ENCODE peak calls at places on chromosomes 3 and 15, in nine cellular contexts. X, M, B, Z, F, I, G, E and K are unnamed samples.

GRCh38 chr3:108602249-108602934 is 12.9 kb downstream of the DZIP3 start:
- DNase-seq in X (no peak), M (peak), B (peak), Z (no peak), F (no peak), I (no peak), G (peak), E (no peak), K (no peak)

GRCh38 chr3:150786791-150787190 is 23.8 kb upstream of the SIAH2 start:
- DNase-seq in X (no peak), M (no peak), B (peak), Z (no peak), F (no peak), I (no peak), G (no peak), E (no peak), K (no peak)

GRCh38 chr15:70863450-70864218 is 9.7 kb upstream of the LARP6 start:
- DNase-seq in X (no peak), M (no peak), B (peak), Z (no peak), F (peak), I (peak), G (peak), E (no peak), K (no peak)

GRCh38 chr15:34987623-34987981 is 485 bp downstream of the ZNF770 start:
- DNase-seq in X (no peak), M (no peak), B (no peak), Z (no peak), F (no peak), I (no peak), G (no peak), E (no peak), K (no peak)

GRCh38 chr3:130838898-130839572 is 54.8 kb upstream of the ATP2C1 start:
- DNase-seq in X (no peak), M (no peak), B (no peak), Z (no peak), F (no peak), I (no peak), G (peak), E (no peak), K (no peak)

GRCh38 chr15:72033711-72034110 is 84.2 kb downstream of the MYO9A start:
- DNase-seq in X (no peak), M (no peak), B (peak), Z (no peak), F (peak), I (peak), G (peak), E (no peak), K (no peak)

GRCh38 chr3:89306535-89306934 is 199.1 kb downstream of the EPHA3 start:
- DNase-seq in X (no peak), M (no peak), B (peak), Z (no peak), F (no peak), I (no peak), G (no peak), E (no peak), K (no peak)

GRCh38 chr3:127720985-127721384 is 48.2 kb downstream of the ABTB1 start:
- DNase-seq in X (no peak), M (no peak), B (no peak), Z (no peak), F (no peak), I (no peak), G (no peak), E (no peak), K (no peak)

GRCh38 chr15:64383760-64384159 is 2.5 kb upstream of the PCLAF start:
- DNase-seq in X (no peak), M (no peak), B (no peak), Z (no peak), F (no peak), I (no peak), G (no peak), E (no peak), K (no peak)

GRCh38 chr3:38725726-38726410 is 76.4 kb upstream of the SCN5A start:
- DNase-seq in X (no peak), M (no peak), B (peak), Z (no peak), F (peak), I (peak), G (peak), E (no peak), K (no peak)

GRCh38 chr3:194006102-194006501 is 129.8 kb upstream of the HES1 start:
- DNase-seq in X (no peak), M (no peak), B (no peak), Z (no peak), F (no peak), I (no peak), G (no peak), E (no peak), K (no peak)
- TF ChIP-seq CTCF in X (no peak), M (no peak), B (no peak), Z (no peak), F (peak), I (no peak), G (no peak), E (no peak), K (no peak)

GRCh38 chr15:45126535-45127158 is 3.0 kb downstream of the DUOXA1 start:
- DNase-seq in X (peak), M (peak), B (no peak), Z (no peak), F (peak), I (peak), G (peak), E (peak), K (no peak)
- TF ChIP-seq CTCF in X (peak), M (peak), B (peak), Z (peak), F (peak), I (peak), G (peak), E (peak), K (peak)

DNA sequence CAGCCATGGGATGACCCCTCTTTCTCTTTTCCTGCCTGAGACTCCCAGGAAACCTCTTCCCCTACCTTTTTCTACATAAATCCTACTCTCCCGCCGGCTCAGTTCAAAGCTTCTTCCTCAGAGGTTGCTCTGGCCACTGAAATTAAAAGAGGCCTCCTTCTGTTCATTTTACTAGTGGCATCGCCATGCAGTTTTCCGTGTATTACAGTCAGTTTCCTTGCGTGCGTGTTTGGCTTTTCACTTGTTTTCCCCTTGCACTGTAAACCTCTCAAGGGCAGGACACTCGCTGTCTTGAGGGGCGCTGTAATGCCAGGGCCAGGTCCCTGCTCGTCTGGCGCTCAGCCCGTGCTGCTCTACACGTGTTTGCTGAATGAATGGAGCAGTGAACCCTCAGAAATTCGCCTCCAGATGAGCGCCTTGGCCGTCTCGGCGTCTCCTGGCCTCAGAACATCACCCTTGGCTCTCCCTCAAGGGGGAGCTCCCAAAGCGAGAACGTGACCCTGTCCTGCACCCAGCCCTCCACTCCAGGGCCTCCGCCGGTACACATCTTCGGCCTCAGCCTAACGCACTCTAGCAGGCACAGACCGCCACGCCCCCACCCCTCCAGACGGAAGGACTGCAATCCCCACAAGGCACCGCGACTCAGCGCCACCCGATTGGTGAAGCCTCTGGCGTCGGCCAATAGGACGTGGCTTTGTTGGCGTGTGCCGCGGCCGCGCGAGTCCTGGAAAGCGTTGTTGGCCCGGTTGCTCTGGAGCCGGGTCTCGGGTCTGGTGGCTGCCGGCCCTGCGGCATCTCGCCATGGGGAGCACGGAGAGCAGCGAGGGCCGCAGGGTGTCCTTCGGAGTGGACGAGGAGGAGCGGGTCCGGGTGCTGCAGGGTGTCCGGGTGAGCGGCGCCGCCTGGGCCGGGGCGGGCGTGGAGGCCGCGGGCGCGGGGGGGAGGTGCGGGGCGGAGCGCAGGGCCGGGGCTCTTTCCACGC is at the start of gene CHCHD6:
- DNase-seq in X (peak), M (peak), B (peak), Z (peak), F (peak), I (peak), G (peak), E (peak), K (peak)
- TF ChIP-seq CTCF in X (no peak), M (no peak), B (no peak), Z (peak), F (peak), I (peak), G (no peak), E (peak), K (no peak)

GRCh38 chr3:161503271-161503670 is 6.7 kb downstream of the OTOL1 start:
- DNase-seq in X (no peak), M (no peak), B (no peak), Z (no peak), F (no peak), I (no peak), G (no peak), E (no peak), K (peak)

GRCh38 chr3:161510510-161511260 is 14.1 kb downstream of the OTOL1 start:
- DNase-seq in X (no peak), M (no peak), B (no peak), Z (no peak), F (no peak), I (no peak), G (no peak), E (no peak), K (no peak)

GRCh38 chr3:161508852-161509477 is 12.4 kb downstream of the OTOL1 start:
- DNase-seq in X (no peak), M (no peak), B (no peak), Z (no peak), F (no peak), I (no peak), G (peak), E (no peak), K (no peak)
- TF ChIP-seq CTCF in X (peak), M (no peak), B (no peak), Z (no peak), F (peak), I (peak), G (no peak), E (peak), K (no peak)

GRCh38 chr3:169497567-169498257 is 165.8 kb downstream of the MECOM start:
- DNase-seq in X (no peak), M (no peak), B (peak), Z (peak), F (peak), I (peak), G (peak), E (no peak), K (no peak)
- TF ChIP-seq CTCF in X (no peak), M (no peak), B (no peak), Z (no peak), F (no peak), I (no peak), G (no peak), E (no peak), K (no peak)

GRCh38 chr3:189512824-189513223 is 118.4 kb upstream of the TP63 start:
- DNase-seq in X (no peak), M (no peak), B (no peak), Z (no peak), F (no peak), I (no peak), G (no peak), E (no peak), K (no peak)

GRCh38 chr3:189513281-189514151 is 117.7 kb upstream of the TP63 start:
- DNase-seq in X (no peak), M (no peak), B (no peak), Z (no peak), F (no peak), I (no peak), G (no peak), E (no peak), K (peak)

GRCh38 chr3:189515916-189516531 is 115.2 kb upstream of the TP63 start:
- DNase-seq in X (no peak), M (no peak), B (peak), Z (peak), F (no peak), I (no peak), G (no peak), E (no peak), K (no peak)

GRCh38 chr3:189508784-189509489 is 122.3 kb upstream of the TP63 start:
- DNase-seq in X (no peak), M (no peak), B (no peak), Z (no peak), F (no peak), I (no peak), G (peak), E (no peak), K (no peak)

DNA sequence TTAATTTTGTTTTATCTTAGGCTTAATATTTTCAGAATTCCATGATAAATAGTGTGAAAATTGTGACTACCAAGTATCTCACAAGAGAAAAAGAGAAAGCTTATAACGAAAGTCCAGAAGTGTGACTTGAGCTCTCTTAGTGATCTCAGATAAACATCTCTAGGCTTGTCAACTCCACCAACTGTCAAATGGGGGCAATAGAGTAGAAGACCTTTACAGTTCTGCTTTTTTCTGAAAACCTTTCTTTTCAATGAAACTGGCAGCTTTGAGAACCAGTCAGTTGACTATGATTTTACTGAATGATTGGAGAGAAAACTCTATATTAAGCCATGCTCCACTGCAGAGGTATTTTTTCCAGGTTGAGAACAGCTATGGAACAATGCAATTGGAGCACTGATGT is 119.2 kb upstream of the TP63 start:
- DNase-seq in X (no peak), M (no peak), B (no peak), Z (no peak), F (no peak), I (no peak), G (no peak), E (no peak), K (no peak)
- TF ChIP-seq CTCF in X (no peak), M (no peak), B (no peak), Z (no peak), F (no peak), I (no peak), G (no peak), E (no peak), K (no peak)

DNA sequence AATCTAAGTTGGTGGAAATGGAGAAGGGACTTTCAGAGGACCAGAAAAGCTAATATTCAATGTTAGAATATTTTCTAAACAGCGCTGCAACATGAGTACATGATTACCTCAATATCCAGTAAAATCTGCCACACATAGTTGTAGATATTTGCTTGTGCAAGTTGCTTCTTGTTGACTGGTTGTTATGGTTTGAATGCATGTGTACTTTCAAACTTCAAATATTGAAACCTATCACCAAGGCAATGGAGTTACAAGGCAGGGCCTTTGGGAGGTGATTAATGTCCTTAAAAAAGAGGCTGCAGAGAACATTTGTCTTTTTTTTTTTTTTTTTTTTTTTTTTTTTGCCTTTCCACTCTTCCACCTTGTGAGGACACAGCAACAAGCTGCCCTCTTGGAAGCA is 49.9 kb downstream of the TMCO5A start:
- DNase-seq in X (no peak), M (no peak), B (no peak), Z (no peak), F (no peak), I (no peak), G (no peak), E (no peak), K (no peak)
- TF ChIP-seq CTCF in X (no peak), M (no peak), B (no peak), Z (no peak), F (no peak), I (no peak), G (no peak), E (no peak), K (no peak)

DNA sequence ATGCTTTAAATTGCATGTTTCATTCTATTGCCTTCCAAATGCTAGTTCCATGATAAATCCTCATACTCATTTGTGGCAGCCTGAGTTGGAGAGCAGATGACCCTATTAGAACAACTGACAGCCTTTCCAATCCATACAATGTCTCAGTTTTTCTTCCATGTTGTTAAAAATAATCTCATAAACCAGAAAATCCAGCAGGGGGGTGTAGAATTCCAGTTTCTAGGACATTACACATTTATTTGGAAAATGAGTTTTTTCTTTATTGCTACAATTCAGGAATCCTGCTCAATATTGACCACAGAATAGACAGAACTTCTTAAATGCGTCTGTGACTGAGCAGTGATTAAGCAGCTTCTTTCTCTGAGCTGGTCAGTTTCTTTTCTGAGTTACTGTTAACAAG is 174.2 kb upstream of the ATP10A start:
- DNase-seq in X (no peak), M (no peak), B (no peak), Z (no peak), F (no peak), I (no peak), G (no peak), E (no peak), K (no peak)
- TF ChIP-seq CTCF in X (no peak), M (no peak), B (peak), Z (no peak), F (no peak), I (no peak), G (no peak), E (no peak), K (no peak)